ENCODE peak calls at places on chromosomes 1 and 21, in nine cellular contexts. D is activated gamma-delta T cell treated with Interleukin-2 at 50 U/mL for 16 hours, T is SK-N-MC, Y is left ventricle myocardium inferior, F is amygdala, N is HT-29, B is Right ventricle myocardium superior, U is fibroblast of gingiva, G is activated T-cell treated with anti-CD3 and anti-CD28 coated beads for 1 hour. R is an unnamed sample.

GRCh38 chr21:34793471-34793870 is 124.7 kb downstream of the CLIC6 start:
- DNase-seq in N (no peak), G (no peak), F (no peak), B (no peak), T (no peak), Y (no peak), D (no peak), U (no peak), R (no peak)

GRCh38 chr1:151574575-151575529 is 34.7 kb downstream of the TUFT1 start:
- DNase-seq in U (peak; percentile 63), B (no peak), F (no peak), T (no peak), Y (no peak), D (no peak), G (no peak), N (no peak), R (no peak)

GRCh38 chr1:247905899-247906503 is 10.6 kb downstream of the OR2W3 start:
- DNase-seq in F (no peak), U (no peak), Y (no peak), B (no peak), D (no peak), N (no peak), G (no peak), T (no peak), R (no peak)

GRCh38 chr1:24557220-24557619 is 1.3 kb downstream of the NCMAP start:
- DNase-seq in D (no peak), Y (no peak), T (no peak), N (no peak), B (no peak), G (no peak), U (no peak), F (no peak), R (no peak)

GRCh38 chr21:38203229-38203628 is 53.6 kb upstream of the KCNJ15 start:
- DNase-seq in U (no peak), G (no peak), F (no peak), B (no peak), Y (no peak), T (no peak), N (no peak), D (no peak), R (no peak)

GRCh38 chr1:85289207-85289847 is 12.9 kb upstream of the BCL10 start:
- DNase-seq in Y (no peak), B (no peak), N (peak; percentile 63), D (no peak), F (no peak), G (no peak), U (peak; percentile 49), T (no peak), R (no peak)

GRCh38 chr21:45996311-45997204 is 15.0 kb downstream of the COL6A1 start:
- DNase-seq in F (no peak), U (no peak), T (no peak), Y (peak; percentile 11), G (no peak), B (peak; percentile 40), N (no peak), D (peak; percentile 1), R (no peak)

GRCh38 chr1:32869844-32870614 is 683 bp downstream of the FNDC5 start:
- DNase-seq in F (no peak), U (no peak), Y (no peak), G (no peak), D (no peak), N (no peak), B (no peak), T (no peak), R (peak; percentile 20)

GRCh38 chr1:54356680-54357147 is 49.5 kb downstream of the SSBP3 start:
- DNase-seq in F (no peak), U (no peak), D (peak; percentile 17), N (no peak), T (no peak), G (peak; percentile 10), B (no peak), Y (no peak), R (no peak)